ENCODE peak calls at places on chromosomes 6 and 20, in five cellular contexts. H, G, B, I and P are unnamed samples.

GRCh38 chr6:74731921-74732320 is 473.9 kb downstream of the COL12A1 start:
- DNase-seq in H (peak), B (no peak), I (no peak), G (peak), P (no peak)

GRCh38 chr20:20366896-20367680 is 816 bp upstream of the INSM1 start:
- DNase-seq in G (no peak), B (no peak), H (no peak), I (no peak), P (no peak)

GRCh38 chr6:106966671-106967522 is 7.6 kb downstream of the CD24 start:
- DNase-seq in B (no peak), H (no peak), G (no peak), I (no peak), P (no peak)

GRCh38 chr20:32569018-32569379 is 16.1 kb downstream of the NOL4L start:
- DNase-seq in I (no peak), G (no peak), H (no peak), B (no peak), P (no peak)

GRCh38 chr6:79804732-79805131 is 142.6 kb downstream of the ELOVL4 start:
- DNase-seq in I (no peak), G (no peak), B (no peak), H (no peak), P (no peak)

GRCh38 chr6:48213076-48213788 is 102.2 kb upstream of the PTCHD4 start:
- DNase-seq in G (peak), B (no peak), H (no peak), I (no peak), P (peak)

GRCh38 chr20:63651942-63652191 is 1.4 kb downstream of the STMN3 start:
- DNase-seq in G (no peak), H (no peak), B (no peak), I (no peak), P (no peak)

GRCh38 chr6:32153835-32154513 is at the start of gene PPT2:
- DNase-seq in I (peak), B (peak), G (peak), H (peak), P (peak)

GRCh38 chr6:134636221-134636830 is 313.6 kb downstream of the ALDH8A1 start:
- DNase-seq in G (no peak), H (no peak), I (no peak), B (no peak), P (no peak)

GRCh38 chr6:84486526-84486925 is 259.1 kb upstream of the CEP162 start:
- DNase-seq in I (no peak), G (no peak), B (no peak), H (no peak), P (no peak)

GRCh38 chr6:26136321-26136720 is 49.1 kb downstream of the HFE start:
- DNase-seq in B (no peak), I (no peak), H (no peak), G (no peak), P (no peak)

GRCh38 chr6:136526196-136526930 is 23.9 kb downstream of the MAP7 start:
- DNase-seq in B (peak), G (peak), H (peak), I (peak), P (peak)

GRCh38 chr20:59073582-59073981 is 31.0 kb upstream of the PRELID3B start:
- DNase-seq in G (no peak), B (no peak), I (no peak), H (no peak), P (no peak)

GRCh38 chr20:61886721-61887658 is 178.7 kb downstream of the TAF4 start:
- DNase-seq in B (peak), H (peak), I (peak), G (peak), P (peak)

GRCh38 chr20:40868568-40869223 is 159.9 kb upstream of the TOP1 start:
- DNase-seq in B (peak), G (no peak), I (no peak), H (peak), P (no peak)

GRCh38 chr6:164396071-164397047 is 913.0 kb downstream of the C6orf118 start:
- DNase-seq in H (peak), B (no peak), I (no peak), G (no peak), P (peak)

GRCh38 chr6:13485923-13486557 is 1.4 kb downstream of the GFOD1 start:
- DNase-seq in I (peak), B (peak), G (peak), H (peak), P (peak)

GRCh38 chr6:155472886-155473285 is 17.2 kb upstream of the NOX3 start:
- DNase-seq in H (no peak), I (no peak), G (no peak), B (no peak), P (no peak)

GRCh38 chr6:142207265-142207877 is 60.3 kb downstream of the VTA1 start:
- DNase-seq in I (peak), G (peak), B (peak), H (peak), P (peak)

GRCh38 chr6:26107935-26108334 is 20.7 kb downstream of the HFE start:
- DNase-seq in H (no peak), B (no peak), I (no peak), G (no peak), P (no peak)

GRCh38 chr6:137148291-137149076 is 25.0 kb downstream of the IL22RA2 start:
- DNase-seq in H (peak), G (peak), I (no peak), B (no peak), P (no peak)

GRCh38 chr6:5525209-5525608 is 263.9 kb downstream of the FARS2 start:
- DNase-seq in G (peak), I (no peak), H (peak), B (no peak), P (no peak)

GRCh38 chr20:62320581-62321354 is 18.0 kb downstream of the ADRM1 start:
- DNase-seq in B (no peak), H (no peak), G (no peak), I (peak), P (no peak)

GRCh38 chr6:3324262-3324942 is 65.7 kb downstream of the PSMG4 start:
- DNase-seq in I (peak), B (peak), G (peak), H (peak), P (peak)

GRCh38 chr20:22744341-22745193 is 160.2 kb upstream of the FOXA2 start:
- DNase-seq in I (no peak), G (peak), H (no peak), B (no peak), P (no peak)

GRCh38 chr6:141562181-141562800 is 570.4 kb upstream of the GJE1 start:
- DNase-seq in G (no peak), H (peak), I (peak), B (peak), P (peak)

GRCh38 chr6:134468633-134469032 is 150.7 kb upstream of the SGK1 start:
- DNase-seq in B (no peak), H (no peak), I (no peak), G (no peak), P (no peak)

GRCh38 chr6:87897581-87898147 is 150.0 kb upstream of the SPACA1 start:
- DNase-seq in G (peak), B (no peak), I (no peak), H (no peak), P (no peak)

GRCh38 chr20:32912688-32913087 is 54.0 kb downstream of the EFCAB8 start:
- DNase-seq in B (no peak), I (no peak), G (peak), H (no peak), P (no peak)

GRCh38 chr6:91482498-91482897 is 895.6 kb upstream of the MAP3K7 start:
- DNase-seq in B (no peak), I (peak), G (no peak), H (no peak), P (peak)

GRCh38 chr6:126534418-126534817 is 194.5 kb downstream of the CENPW start:
- DNase-seq in H (no peak), I (no peak), G (peak), B (no peak), P (no peak)

GRCh38 chr20:60970601-60971000 is 281.5 kb upstream of the CDH4 start:
- DNase-seq in B (no peak), I (no peak), H (no peak), G (no peak), P (no peak)

GRCh38 chr6:37134622-37135191 is 35.2 kb upstream of the PIM1 start:
- DNase-seq in B (peak), H (peak), G (peak), I (peak), P (no peak)

GRCh38 chr6:111841822-111842221 is 31.4 kb downstream of the FYN start:
- DNase-seq in H (no peak), B (no peak), I (no peak), G (peak), P (peak)

GRCh38 chr20:7772376-7772775 is 167.9 kb downstream of the HAO1 start:
- DNase-seq in B (no peak), H (peak), I (no peak), G (peak), P (no peak)

GRCh38 chr20:22691369-22692118 is 107.2 kb upstream of the FOXA2 start:
- DNase-seq in H (peak), I (peak), G (peak), B (peak), P (peak)

GRCh38 chr6:27442932-27443331 is 30.0 kb downstream of the ZNF184 start:
- DNase-seq in H (no peak), G (no peak), I (no peak), B (no peak), P (no peak)

GRCh38 chr6:33695451-33695855 is 16.0 kb downstream of the UQCC2 start:
- DNase-seq in B (peak), H (no peak), G (peak), I (no peak), P (no peak)